ENCODE peak calls at places on chromosomes 6 and 20, in seven cellular contexts. Z, G, P, D, A, J and B are unnamed samples. For H3K27me3 and H3K9me3, the result is how much of the 10 kb centered on the place peaks cover.

GRCh38 chr6:25138697-25139051 is 140.5 kb upstream of the CARMIL1 start:
- DNase-seq in G (no peak), Z (no peak), J (no peak), D (no peak), A (no peak), P (no peak), B (no peak)

GRCh38 chr20:47353697-47354387 is 2.7 kb downstream of the ZMYND8 start:
- DNase-seq in D (peak), G (no peak), J (no peak), Z (no peak), P (no peak), A (peak), B (no peak)

GRCh38 chr6:134636221-134636830 is 313.6 kb downstream of the ALDH8A1 start:
- DNase-seq in J (peak), A (no peak), Z (no peak), G (peak), P (no peak), D (no peak), B (no peak)

GRCh38 chr6:168895102-168895812 is 358.4 kb downstream of the THBS2 start:
- DNase-seq in Z (peak), G (peak), P (no peak), A (peak), J (peak), D (peak), B (peak)

GRCh38 chr20:3706774-3707507 is 5.5 kb downstream of the SIGLEC1 start:
- DNase-seq in P (peak), G (no peak), A (no peak), D (no peak), Z (peak), J (no peak), B (peak)

GRCh38 chr20:37411408-37412306 is 65.7 kb downstream of the SRC start:
- DNase-seq in A (no peak), G (no peak), P (no peak), Z (no peak), D (peak), J (no peak), B (no peak)

GRCh38 chr6:143677891-143678737 is at the start of gene PHACTR2:
- DNase-seq in G (peak), D (peak), Z (peak), J (peak), P (peak), A (peak), B (peak)

GRCh38 chr20:16411361-16411760 is 161.9 kb downstream of the KIF16B start:
- DNase-seq in P (no peak), J (no peak), Z (no peak), G (no peak), D (no peak), A (no peak), B (no peak)

GRCh38 chr6:78781001-78781400 is 86.3 kb upstream of the IRAK1BP1 start:
- DNase-seq in J (no peak), D (no peak), A (no peak), G (no peak), P (no peak), Z (peak), B (no peak)

GRCh38 chr6:26284537-26285142 is 80.4 kb upstream of the BTN3A2 start:
- DNase-seq in J (peak), D (peak), A (peak), P (no peak), G (peak), Z (peak), B (peak)

GRCh38 chr6:6003334-6004146 is 3.2 kb downstream of the NRN1 start:
- DNase-seq in A (no peak), P (no peak), G (no peak), Z (no peak), D (no peak), J (no peak), B (no peak)

GRCh38 chr6:292506-293184 is 358 bp downstream of the DUSP22 start:
- DNase-seq in D (peak), P (no peak), J (peak), Z (peak), G (peak), A (peak), B (peak)

GRCh38 chr6:108947114-108947854 is 99.1 kb downstream of the ARMC2 start:
- DNase-seq in A (peak), D (peak), P (no peak), Z (peak), J (peak), G (no peak), B (peak)

GRCh38 chr6:19691465-19692167 is 145.6 kb upstream of the ID4 start:
- DNase-seq in J (peak), G (no peak), Z (no peak), P (no peak), A (no peak), D (peak), B (peak)

GRCh38 chr6:9405369-9405768 is 970.0 kb upstream of the SLC35B3 start:
- DNase-seq in G (no peak), A (no peak), Z (peak), J (peak), P (no peak), D (no peak), B (no peak)

GRCh38 chr6:116616757-116617093 is 446 bp downstream of the RSPH4A start:
- DNase-seq in A (no peak), P (no peak), J (peak), D (no peak), Z (no peak), G (peak), B (no peak)

GRCh38 chr20:19210426-19211155 is 1.9 kb upstream of the SLC24A3 start:
- DNase-seq in Z (no peak), A (no peak), J (no peak), P (no peak), D (peak), G (no peak), B (no peak)

GRCh38 chr6:30399390-30400058 is 54.6 kb downstream of the RPP21 start:
- DNase-seq in P (no peak), A (no peak), J (no peak), Z (no peak), D (peak), G (no peak), B (no peak)

GRCh38 chr6:140929121-140929520 is 1203.6 kb upstream of the GJE1 start:
- DNase-seq in P (no peak), D (no peak), Z (no peak), A (no peak), G (no peak), J (no peak), B (no peak)

GRCh38 chr20:40583195-40583594 is 105.8 kb downstream of the MAFB start:
- DNase-seq in D (no peak), Z (no peak), J (no peak), A (peak), P (no peak), G (peak), B (peak)

GRCh38 chr20:32238483-32239425 is 31.1 kb downstream of the POFUT1 start:
- DNase-seq in Z (no peak), D (no peak), G (no peak), P (no peak), J (no peak), A (no peak), B (no peak)

GRCh38 chr6:1416191-1416764 is 26.9 kb downstream of the FOXF2 start:
- DNase-seq in D (no peak), J (no peak), Z (no peak), P (no peak), A (no peak), G (no peak), B (no peak)

GRCh38 chr6:80467408-80467807 is 360.9 kb downstream of the BCKDHB start:
- DNase-seq in G (no peak), P (no peak), A (no peak), Z (no peak), D (no peak), J (no peak), B (no peak)

GRCh38 chr6:134363323-134364039 is 45.6 kb upstream of the SGK1 start:
- DNase-seq in P (no peak), Z (no peak), A (no peak), J (no peak), G (no peak), D (no peak), B (no peak)

GRCh38 chr20:1937316-1937976 is 42.2 kb downstream of the SIRPA start:
- DNase-seq in P (no peak), Z (no peak), G (no peak), J (no peak), A (no peak), D (no peak), B (no peak)

GRCh38 chr6:49556429-49556837 is 6.0 kb downstream of the C6orf141 start:
- DNase-seq in P (no peak), Z (peak), D (peak), G (peak), A (no peak), J (peak), B (no peak)
- H3K27me3 ChIP-seq in P (under half), Z (under half), D (under half), G (under half), A (under half), J (under half), B (under half)

DNA sequence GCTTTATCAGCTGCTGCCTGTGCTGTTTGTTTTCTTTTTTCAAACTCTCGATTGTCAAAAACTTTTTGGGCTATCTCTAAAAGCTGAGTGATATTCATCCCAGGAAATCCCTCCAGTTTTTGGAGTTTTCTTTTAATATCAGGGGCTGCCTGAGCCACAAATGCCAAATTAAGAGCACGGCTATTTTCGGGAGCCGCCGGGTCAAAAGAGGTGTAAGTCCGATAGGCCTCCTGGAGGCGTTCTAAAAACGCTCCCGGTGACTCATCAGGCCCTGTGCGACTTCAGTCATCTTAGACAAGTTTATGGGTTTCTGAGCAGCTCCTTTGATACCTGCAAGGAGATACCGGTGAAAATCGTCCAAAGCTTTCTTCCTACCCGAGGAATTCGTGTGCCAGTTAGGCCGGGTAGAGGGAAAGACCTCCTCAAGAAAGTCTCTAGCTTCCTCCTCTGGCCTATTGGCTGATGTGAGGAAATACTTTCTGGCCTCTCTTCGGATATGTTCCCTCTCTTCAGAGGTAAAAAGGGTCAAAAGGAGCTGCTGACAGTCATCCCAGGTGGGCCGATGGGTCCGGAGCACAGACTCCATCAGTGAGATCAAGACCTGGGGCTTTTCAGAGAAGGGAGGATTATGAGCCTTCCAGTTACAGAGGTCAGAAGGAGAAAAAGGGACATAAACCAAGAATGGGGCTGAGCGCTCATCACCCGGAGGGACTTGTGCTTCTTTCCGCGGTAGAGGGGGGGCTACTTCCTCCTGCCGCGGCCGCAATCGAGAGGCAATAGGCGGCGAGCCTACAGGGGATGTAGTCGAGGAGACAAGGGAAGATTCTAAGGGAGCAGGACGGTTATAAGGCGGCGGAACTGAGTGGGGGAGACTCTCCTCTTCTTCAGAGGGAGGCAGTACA is 151.1 kb downstream of the TRIM27 start:
- DNase-seq in J (no peak), P (no peak), Z (no peak), G (no peak), D (no peak), A (no peak), B (no peak)
- H3K9me3 ChIP-seq in J (under half), P (under half), Z (under half), G (under half), D (under half), A (under half), B (under half)

DNA sequence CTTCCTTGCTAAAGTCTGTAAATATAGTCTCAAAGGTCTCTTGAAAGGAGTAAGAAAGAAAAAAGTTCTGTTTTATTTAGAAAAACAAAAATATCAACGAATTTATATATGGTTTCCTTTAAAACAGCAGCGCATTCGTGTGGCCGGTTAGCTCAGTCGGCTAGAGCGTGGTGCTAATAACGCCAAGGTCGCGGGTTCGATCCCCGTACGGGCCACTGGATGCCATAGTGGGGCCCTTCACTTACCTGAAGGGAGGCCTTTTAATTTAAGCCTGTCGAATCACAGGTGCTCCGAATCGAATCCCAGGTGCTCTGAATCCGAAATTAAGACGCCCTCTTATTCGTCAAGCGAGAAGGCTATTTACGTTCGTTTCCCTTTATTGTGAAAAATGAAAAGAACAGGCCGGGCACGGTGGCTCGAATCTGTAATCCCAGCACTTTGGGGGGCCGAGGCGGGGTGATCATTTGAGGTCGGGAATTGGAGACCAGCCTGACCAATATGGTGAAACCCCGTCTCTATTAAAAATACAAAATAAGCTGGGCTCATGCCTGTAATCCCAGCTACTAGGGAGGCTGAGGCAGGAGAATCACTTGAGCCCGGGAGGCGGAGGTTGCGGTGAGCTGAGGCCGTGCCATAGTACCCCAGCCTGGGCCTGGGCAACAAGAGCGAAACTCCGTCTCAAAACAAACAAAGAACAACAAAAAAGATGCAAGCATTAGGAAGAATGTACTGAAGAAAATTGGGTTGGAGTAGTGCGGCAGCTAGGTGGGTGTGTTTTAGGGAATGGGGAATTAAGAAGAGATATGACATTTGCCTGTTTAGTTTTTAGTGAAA is 195.8 kb upstream of the ZNF184 start:
- DNase-seq in J (peak), Z (peak), D (peak), P (no peak), G (peak), A (no peak), B (no peak)
- H3K4me3 ChIP-seq in J (peak), Z (peak), D (peak), P (peak), G (no peak), A (peak), B (no peak)

DNA sequence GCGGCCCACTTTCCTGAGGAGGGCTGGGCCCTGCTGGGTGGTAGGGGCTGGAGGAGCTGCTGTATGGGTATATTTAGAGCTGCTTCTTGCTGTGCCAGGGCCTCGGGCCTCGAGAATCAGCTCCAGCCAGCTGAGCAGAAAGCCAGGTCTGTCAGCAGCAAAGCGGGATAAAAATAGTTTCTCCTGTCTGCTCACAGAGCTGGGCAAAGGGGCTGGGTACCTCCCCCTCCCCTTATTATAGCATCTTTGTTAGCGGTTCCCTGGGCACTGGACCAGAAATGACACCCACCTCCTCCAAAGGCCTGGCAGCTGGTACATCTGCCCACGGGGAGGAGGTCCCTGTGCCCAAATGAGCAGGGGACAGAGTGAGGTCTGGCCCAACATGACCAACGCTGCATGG is 6.0 kb downstream of the SCRT2 start:
- DNase-seq in P (no peak), G (no peak), J (no peak), Z (no peak), A (no peak), D (no peak), B (no peak)
- H3K27me3 ChIP-seq in P (under half), G (half or more), J (under half), Z (under half), A (half or more), D (under half), B (under half)

DNA sequence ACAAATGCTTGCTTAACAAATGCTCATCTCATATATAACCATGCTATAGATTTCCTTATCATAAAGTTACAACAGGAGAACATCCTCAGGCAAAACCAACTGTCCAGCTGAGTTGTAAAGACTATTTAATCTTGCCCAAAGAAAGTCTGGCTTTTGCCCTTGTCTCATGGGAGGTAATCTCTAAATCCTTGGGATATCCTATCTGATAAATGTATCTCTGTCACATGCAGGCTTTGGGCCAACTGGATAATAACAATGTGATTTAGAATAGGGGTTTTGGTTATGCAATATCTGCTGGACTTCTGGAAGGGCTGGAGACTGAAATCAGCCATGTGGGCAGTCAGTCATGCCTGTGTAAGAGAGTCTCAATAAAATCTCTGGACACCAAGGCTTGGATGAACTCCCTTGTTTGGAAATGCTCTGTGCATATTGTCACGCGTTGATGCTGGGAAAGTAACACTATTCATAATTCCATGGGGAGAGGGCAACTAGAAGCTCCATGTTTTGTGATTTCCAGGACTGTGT is 56.3 kb upstream of the PRL start:
- DNase-seq in G (no peak), D (no peak), J (no peak), P (no peak), Z (no peak), A (no peak), B (no peak)
- H3K9me3 ChIP-seq in G (under half), D (under half), J (under half), P (under half), Z (under half), A (under half), B (under half)

DNA sequence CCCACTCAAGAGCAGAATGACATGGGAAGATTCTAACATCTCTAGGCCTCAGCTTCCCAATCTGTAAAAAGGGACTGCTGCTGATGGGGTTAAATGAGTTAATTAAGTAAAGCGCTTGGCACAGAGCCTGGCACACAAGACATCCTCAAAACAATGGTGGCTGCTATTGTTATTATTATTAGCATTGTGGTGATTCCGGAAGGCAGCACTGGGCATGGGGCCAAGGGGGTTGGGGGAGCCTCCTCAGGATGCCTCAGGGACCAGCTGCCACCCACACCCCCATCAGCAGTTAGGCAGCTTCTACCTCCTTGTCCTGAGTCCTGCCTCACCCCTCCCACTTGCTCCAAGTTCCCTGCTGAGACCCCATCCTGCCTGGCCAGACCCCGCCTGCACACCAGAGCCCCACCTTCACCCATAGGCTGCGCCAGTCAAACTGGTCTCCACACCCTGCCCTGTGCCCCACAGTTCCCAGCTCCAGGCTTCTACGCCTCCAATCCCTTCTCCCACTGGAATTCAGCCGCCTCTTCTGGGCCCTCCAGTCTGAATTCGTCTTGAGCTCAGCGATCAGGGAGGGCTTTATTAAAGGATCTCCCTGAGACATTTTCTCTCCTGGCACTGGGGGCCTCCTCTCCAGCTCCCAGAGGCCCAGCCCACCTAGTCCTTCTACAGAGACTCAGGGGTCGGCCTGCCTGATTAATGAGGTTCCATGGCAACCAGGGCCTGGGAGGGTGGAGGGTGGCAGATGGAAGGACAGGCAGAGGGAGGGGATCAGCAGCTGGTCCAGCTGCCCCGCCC is 1.5 kb downstream of the E2F1 start:
- DNase-seq in G (no peak), Z (peak), P (no peak), D (no peak), A (no peak), J (no peak), B (no peak)
- H3K4me3 ChIP-seq in G (peak), Z (peak), P (no peak), D (no peak), A (no peak), J (no peak), B (no peak)